ENCODE peak calls at places on chromosome 17, in five cellular contexts. One of them, this sample, is unnamed.

GRCh38 chr17:37430051-37430591 is 23.4 kb downstream of the TADA2A start:
- DNase-seq in right lobe of liver: no peak
- DNase-seq in cardiac muscle cell: peak
- DNase-seq in neural progenitor cell: no peak
- DNase-seq in upper lobe of right lung: no peak
- DNase-seq in this sample: no peak

GRCh38 chr17:49249890-49250522 is 19.4 kb upstream of the PHOSPHO1 start:
- DNase-seq in cardiac muscle cell: no peak
- DNase-seq in upper lobe of right lung: no peak
- DNase-seq in right lobe of liver: no peak
- DNase-seq in neural progenitor cell: no peak
- DNase-seq in this sample: no peak

GRCh38 chr17:78365561-78366108 is 5.8 kb upstream of the SOCS3 start:
- DNase-seq in right lobe of liver: no peak
- DNase-seq in upper lobe of right lung: no peak
- DNase-seq in neural progenitor cell: peak
- DNase-seq in cardiac muscle cell: peak
- DNase-seq in this sample: no peak

GRCh38 chr17:42547001-42547461 is 5.7 kb upstream of the HSD17B1 start:
- DNase-seq in neural progenitor cell: no peak
- DNase-seq in cardiac muscle cell: no peak
- DNase-seq in right lobe of liver: no peak
- DNase-seq in upper lobe of right lung: no peak
- DNase-seq in this sample: no peak

GRCh38 chr17:7018331-7018964 is 4.4 kb upstream of the BCL6B start:
- DNase-seq in neural progenitor cell: no peak
- DNase-seq in right lobe of liver: no peak
- DNase-seq in upper lobe of right lung: no peak
- DNase-seq in cardiac muscle cell: no peak
- DNase-seq in this sample: no peak

GRCh38 chr17:48841395-48841831 is 10.6 kb downstream of the CALCOCO2 start:
- DNase-seq in neural progenitor cell: no peak
- DNase-seq in right lobe of liver: peak
- DNase-seq in upper lobe of right lung: no peak
- DNase-seq in cardiac muscle cell: peak
- DNase-seq in this sample: no peak

GRCh38 chr17:70621593-70621992 is 452.3 kb downstream of the KCNJ2 start:
- DNase-seq in cardiac muscle cell: peak
- DNase-seq in upper lobe of right lung: no peak
- DNase-seq in neural progenitor cell: peak
- DNase-seq in right lobe of liver: no peak
- DNase-seq in this sample: no peak

GRCh38 chr17:67125417-67125816 is 81.1 kb downstream of the CACNG1 start:
- DNase-seq in cardiac muscle cell: peak
- DNase-seq in upper lobe of right lung: no peak
- DNase-seq in right lobe of liver: no peak
- DNase-seq in neural progenitor cell: no peak
- DNase-seq in this sample: no peak

GRCh38 chr17:31750578-31750977 is 108.5 kb downstream of the COPRS start:
- DNase-seq in upper lobe of right lung: no peak
- DNase-seq in right lobe of liver: no peak
- DNase-seq in cardiac muscle cell: no peak
- DNase-seq in neural progenitor cell: no peak
- DNase-seq in this sample: no peak

GRCh38 chr17:78174332-78174869 is 6.0 kb downstream of the SYNGR2 start:
- DNase-seq in neural progenitor cell: no peak
- DNase-seq in cardiac muscle cell: no peak
- DNase-seq in right lobe of liver: peak
- DNase-seq in upper lobe of right lung: peak
- DNase-seq in this sample: no peak

DNA sequence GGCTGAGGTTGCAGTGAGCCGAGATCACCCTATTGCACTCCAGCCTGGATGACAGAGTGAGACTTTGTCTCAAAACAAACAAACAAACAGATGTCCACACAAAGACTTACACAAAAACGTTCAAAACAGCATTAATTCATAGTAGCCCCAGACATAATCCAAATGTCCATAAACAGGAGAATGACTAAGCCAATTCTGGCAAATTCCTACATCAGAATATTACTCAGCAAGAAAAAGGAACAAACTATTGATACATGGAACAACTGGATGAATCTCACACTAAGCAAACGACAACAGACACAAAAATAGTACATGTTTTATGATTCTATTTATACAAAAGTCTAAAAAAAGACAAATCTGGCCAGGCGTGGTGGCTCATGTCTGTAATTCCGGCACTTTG is 10.8 kb upstream of the KPNB1 start:
- DNase-seq in right lobe of liver: no peak
- DNase-seq in cardiac muscle cell: no peak
- DNase-seq in upper lobe of right lung: no peak
- DNase-seq in neural progenitor cell: no peak
- DNase-seq in this sample: no peak
- TF ChIP-seq CTCF in right lobe of liver: no peak
- TF ChIP-seq CTCF in cardiac muscle cell: no peak
- TF ChIP-seq CTCF in upper lobe of right lung: no peak
- TF ChIP-seq CTCF in neural progenitor cell: no peak
- TF ChIP-seq CTCF in this sample: no peak

GRCh38 chr17:57004944-57005579 is 27.1 kb downstream of the SCPEP1 start:
- DNase-seq in neural progenitor cell: peak
- DNase-seq in cardiac muscle cell: no peak
- DNase-seq in upper lobe of right lung: no peak
- DNase-seq in right lobe of liver: no peak
- DNase-seq in this sample: no peak
- TF ChIP-seq CTCF in neural progenitor cell: peak
- TF ChIP-seq CTCF in cardiac muscle cell: peak
- TF ChIP-seq CTCF in upper lobe of right lung: peak
- TF ChIP-seq CTCF in right lobe of liver: peak
- TF ChIP-seq CTCF in this sample: peak

GRCh38 chr17:55054429-55054828 is 85.9 kb downstream of the STXBP4 start:
- DNase-seq in cardiac muscle cell: no peak
- DNase-seq in right lobe of liver: no peak
- DNase-seq in upper lobe of right lung: no peak
- DNase-seq in neural progenitor cell: no peak
- DNase-seq in this sample: no peak

GRCh38 chr17:55059724-55060123 is 91.2 kb downstream of the STXBP4 start:
- DNase-seq in neural progenitor cell: no peak
- DNase-seq in right lobe of liver: no peak
- DNase-seq in cardiac muscle cell: no peak
- DNase-seq in upper lobe of right lung: no peak
- DNase-seq in this sample: no peak

GRCh38 chr17:55056530-55056929 is 88.0 kb downstream of the STXBP4 start:
- DNase-seq in cardiac muscle cell: peak
- DNase-seq in right lobe of liver: peak
- DNase-seq in neural progenitor cell: no peak
- DNase-seq in upper lobe of right lung: no peak
- DNase-seq in this sample: no peak

GRCh38 chr17:55057184-55057583 is 88.6 kb downstream of the STXBP4 start:
- DNase-seq in upper lobe of right lung: no peak
- DNase-seq in cardiac muscle cell: no peak
- DNase-seq in neural progenitor cell: no peak
- DNase-seq in right lobe of liver: no peak
- DNase-seq in this sample: no peak

DNA sequence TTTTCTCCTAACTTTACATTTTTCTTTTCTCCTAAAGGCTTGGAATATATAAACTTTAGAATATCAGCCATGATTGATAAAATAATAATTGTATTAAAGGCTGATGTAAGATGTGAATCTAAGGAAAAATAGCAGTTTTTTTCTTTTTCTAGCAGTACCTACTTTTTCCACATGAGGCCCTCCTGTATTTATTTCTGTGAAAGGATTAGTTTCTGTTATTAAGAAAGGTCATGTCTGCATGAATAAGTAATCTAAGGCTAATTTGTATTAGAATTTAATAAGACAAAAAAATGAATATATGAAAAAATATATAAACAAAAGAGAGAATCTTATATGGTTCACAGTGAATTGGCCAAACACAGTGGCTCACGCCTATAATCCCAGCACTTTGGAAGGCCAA is 85.3 kb downstream of the STXBP4 start:
- DNase-seq in neural progenitor cell: no peak
- DNase-seq in upper lobe of right lung: no peak
- DNase-seq in cardiac muscle cell: peak
- DNase-seq in right lobe of liver: no peak
- DNase-seq in this sample: no peak
- TF ChIP-seq CTCF in neural progenitor cell: peak
- TF ChIP-seq CTCF in upper lobe of right lung: peak
- TF ChIP-seq CTCF in cardiac muscle cell: peak
- TF ChIP-seq CTCF in right lobe of liver: peak
- TF ChIP-seq CTCF in this sample: peak

DNA sequence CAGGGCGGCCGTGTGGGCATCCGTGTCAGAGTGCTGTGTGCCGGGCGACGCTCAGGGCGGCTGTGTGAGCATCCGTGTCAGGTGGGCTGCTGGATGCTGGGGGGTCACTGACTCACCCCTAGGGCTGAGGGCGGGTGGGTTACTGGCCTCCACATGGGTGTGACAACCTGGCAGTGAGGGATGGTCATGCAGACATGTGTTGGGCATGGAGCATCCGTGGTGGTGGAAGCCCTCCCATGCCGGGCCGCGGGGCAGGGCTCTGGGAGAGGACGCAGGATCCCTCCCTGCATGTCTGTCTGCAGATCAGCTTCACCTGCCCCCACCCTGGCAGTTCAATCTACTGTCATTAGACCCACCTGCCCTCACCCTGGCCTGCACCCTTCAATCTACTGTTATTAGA is 56.3 kb downstream of the METRNL start:
- DNase-seq in neural progenitor cell: no peak
- DNase-seq in upper lobe of right lung: peak
- DNase-seq in right lobe of liver: no peak
- DNase-seq in cardiac muscle cell: no peak
- DNase-seq in this sample: peak
- TF ChIP-seq CTCF in neural progenitor cell: no peak
- TF ChIP-seq CTCF in upper lobe of right lung: no peak
- TF ChIP-seq CTCF in right lobe of liver: no peak
- TF ChIP-seq CTCF in cardiac muscle cell: no peak
- TF ChIP-seq CTCF in this sample: no peak

GRCh38 chr17:80859004-80859941 is 132.4 kb upstream of the CHMP6 start:
- DNase-seq in cardiac muscle cell: peak
- DNase-seq in neural progenitor cell: peak
- DNase-seq in upper lobe of right lung: no peak
- DNase-seq in right lobe of liver: peak
- DNase-seq in this sample: peak
- TF ChIP-seq CTCF in cardiac muscle cell: peak
- TF ChIP-seq CTCF in neural progenitor cell: no peak
- TF ChIP-seq CTCF in upper lobe of right lung: peak
- TF ChIP-seq CTCF in right lobe of liver: no peak
- TF ChIP-seq CTCF in this sample: peak

GRCh38 chr17:63435681-63436522 is 10.2 kb downstream of the CYB561 start:
- DNase-seq in upper lobe of right lung: peak
- DNase-seq in right lobe of liver: no peak
- DNase-seq in cardiac muscle cell: no peak
- DNase-seq in neural progenitor cell: no peak
- DNase-seq in this sample: peak

GRCh38 chr17:63438092-63439051 is 7.7 kb downstream of the CYB561 start:
- DNase-seq in right lobe of liver: no peak
- DNase-seq in cardiac muscle cell: no peak
- DNase-seq in upper lobe of right lung: no peak
- DNase-seq in neural progenitor cell: no peak
- DNase-seq in this sample: peak

GRCh38 chr17:63437287-63438091 is 8.6 kb downstream of the CYB561 start:
- DNase-seq in neural progenitor cell: no peak
- DNase-seq in right lobe of liver: no peak
- DNase-seq in cardiac muscle cell: peak
- DNase-seq in upper lobe of right lung: no peak
- DNase-seq in this sample: peak

GRCh38 chr17:63434951-63435571 is 11.0 kb downstream of the CYB561 start:
- DNase-seq in right lobe of liver: no peak
- DNase-seq in cardiac muscle cell: peak
- DNase-seq in neural progenitor cell: no peak
- DNase-seq in upper lobe of right lung: peak
- DNase-seq in this sample: peak

DNA sequence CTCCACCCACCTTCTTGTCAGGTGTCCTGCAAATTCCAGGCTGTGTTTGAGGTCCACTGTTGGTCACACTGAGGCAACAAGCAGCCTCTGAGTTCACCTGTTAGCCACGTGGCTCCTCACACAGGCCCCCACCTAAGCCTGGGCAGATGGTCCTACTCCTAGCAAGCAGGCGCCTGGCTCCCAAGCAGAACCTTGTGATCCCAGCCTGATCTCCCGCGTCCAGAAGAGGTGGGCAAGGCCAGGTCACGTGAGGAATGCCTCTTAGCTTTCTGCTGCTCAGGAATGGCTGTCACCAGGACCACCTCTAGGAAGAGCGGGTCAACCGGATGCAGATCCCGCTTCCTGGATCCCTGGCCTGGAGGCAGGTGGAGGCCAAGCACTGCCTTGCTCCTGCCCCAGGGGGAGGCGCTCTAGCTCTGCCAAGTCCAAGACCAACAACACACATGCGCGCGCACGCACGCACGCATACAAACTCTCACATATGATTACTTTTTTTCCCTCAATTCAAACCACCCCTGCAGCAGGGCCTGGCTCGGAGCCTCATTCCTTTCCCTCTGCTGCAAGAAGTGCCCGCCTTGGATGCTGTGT is 9.5 kb downstream of the CYB561 start:
- DNase-seq in cardiac muscle cell: peak
- DNase-seq in right lobe of liver: no peak
- DNase-seq in neural progenitor cell: no peak
- DNase-seq in upper lobe of right lung: no peak
- DNase-seq in this sample: peak
- TF ChIP-seq CTCF in cardiac muscle cell: peak
- TF ChIP-seq CTCF in right lobe of liver: no peak
- TF ChIP-seq CTCF in neural progenitor cell: peak
- TF ChIP-seq CTCF in upper lobe of right lung: peak
- TF ChIP-seq CTCF in this sample: peak